ENCODE peak calls at places on chromosome 5, in seven cellular contexts. K is stimulated activated CD8-positive, alpha-beta memory T cell treated with anti-CD3 and anti-CD28 coated beads, Interleukin-4, amount 100 ng/mL, for 4 hours; A is amniotic stem cell; J is cardiac muscle cell; E is posterior vena cava; H is HCEC 1CT; G is hippocampal formation. D is an unnamed sample.

GRCh38 chr5:52728201-52728600 is 59.5 kb upstream of the ITGA1 start:
- DNase-seq in A (no peak), G (no peak), H (no peak), E (no peak), K (no peak), J (peak), D (no peak)

GRCh38 chr5:171495122-171495700 is 75.8 kb downstream of the FGF18 start:
- DNase-seq in G (no peak), A (no peak), H (no peak), K (no peak), E (no peak), J (no peak), D (no peak)

GRCh38 chr5:169695025-169695625 is 58.0 kb downstream of the DOCK2 start:
- DNase-seq in J (no peak), G (no peak), H (peak), K (no peak), A (no peak), E (no peak), D (no peak)

GRCh38 chr5:149135536-149136201 is 5.6 kb upstream of the ABLIM3 start:
- DNase-seq in H (peak), K (no peak), E (no peak), A (no peak), G (no peak), J (peak), D (peak)

GRCh38 chr5:149046196-149046829 is 16.5 kb downstream of the SH3TC2 start:
- DNase-seq in E (no peak), J (peak), K (no peak), A (no peak), G (no peak), H (no peak), D (peak)

GRCh38 chr5:116881921-116882531 is 307.4 kb upstream of the SEMA6A start:
- DNase-seq in G (no peak), J (no peak), E (no peak), K (no peak), H (no peak), A (no peak), D (no peak)

GRCh38 chr5:106481375-106481774 is 1189.4 kb downstream of the EFNA5 start:
- DNase-seq in H (no peak), G (no peak), E (no peak), A (no peak), J (no peak), K (no peak), D (peak)

GRCh38 chr5:59483971-59484472 is 409.5 kb downstream of the PDE4D start:
- DNase-seq in A (no peak), H (peak), J (no peak), E (no peak), G (no peak), K (no peak), D (peak)

GRCh38 chr5:150544606-150545219 is 36.8 kb downstream of the NDST1 start:
- DNase-seq in E (peak), K (peak), A (no peak), J (peak), H (peak), G (peak), D (peak)

GRCh38 chr5:143248822-143249579 is 154.5 kb downstream of the NR3C1 start:
- DNase-seq in K (no peak), E (no peak), H (peak), J (peak), G (no peak), A (peak), D (peak)

GRCh38 chr5:172801184-172801671 is 30.2 kb upstream of the DUSP1 start:
- DNase-seq in H (peak), G (no peak), J (peak), E (no peak), A (peak), K (no peak), D (peak)

GRCh38 chr5:53726121-53726520 is 165.7 kb downstream of the NDUFS4 start:
- DNase-seq in J (no peak), G (no peak), A (no peak), H (no peak), K (no peak), E (no peak), D (no peak)

GRCh38 chr5:123033157-123033671 is 3.3 kb downstream of the PPIC start:
- DNase-seq in A (no peak), H (no peak), G (no peak), J (no peak), K (no peak), E (no peak), D (no peak)

GRCh38 chr5:170168797-170169196 is 63.1 kb downstream of the FOXI1 start:
- DNase-seq in H (no peak), G (no peak), A (no peak), E (no peak), J (no peak), K (no peak), D (no peak)

GRCh38 chr5:36090033-36090432 is 23.4 kb upstream of the UGT3A2 start:
- DNase-seq in K (no peak), H (peak), J (peak), G (no peak), A (no peak), E (no peak), D (peak)

GRCh38 chr5:171715551-171715950 is 70.1 kb upstream of the SMIM23 start:
- DNase-seq in K (no peak), G (no peak), H (no peak), A (no peak), E (no peak), J (no peak), D (no peak)

GRCh38 chr5:79746645-79747044 is 57.0 kb downstream of the CMYA5 start:
- DNase-seq in A (no peak), H (no peak), J (no peak), E (no peak), K (no peak), G (no peak), D (no peak)

GRCh38 chr5:180294401-180294800 is 2.5 kb upstream of the MAPK9 start:
- DNase-seq in E (no peak), J (no peak), H (no peak), A (no peak), K (no peak), G (no peak), D (no peak)

GRCh38 chr5:143361438-143361837 is 42.0 kb downstream of the NR3C1 start:
- DNase-seq in K (no peak), J (no peak), E (no peak), G (no peak), A (no peak), H (no peak), D (no peak)

D was measured in fibroblast of lung.